ENCODE peak calls at places on chromosomes 3 and 15, in six cellular contexts. W is ovary, Z is lower leg skin, S is upper lobe of left lung, L is NB4, F is heart left ventricle. K is an unnamed sample.

GRCh38 chr15:71294636-71295241 is 179.5 kb downstream of the THSD4 start:
- DNase-seq in W (no peak), L (no peak), F (no peak), Z (no peak), S (no peak), K (no peak)

GRCh38 chr15:66655997-66656396 is 46.0 kb upstream of the SMAD6 start:
- DNase-seq in Z (no peak), F (no peak), S (no peak), W (no peak), L (no peak), K (no peak)

GRCh38 chr15:100712226-100712625 is 109.8 kb downstream of the ASB7 start:
- DNase-seq in Z (no peak), W (peak), S (no peak), L (no peak), F (peak), K (no peak)

GRCh38 chr15:60006808-60007346 is 2.8 kb downstream of the FOXB1 start:
- DNase-seq in L (no peak), F (no peak), Z (no peak), S (no peak), W (no peak), K (no peak)

GRCh38 chr3:107841864-107842263 is 249.0 kb downstream of the CD47 start:
- DNase-seq in S (no peak), Z (no peak), F (no peak), W (no peak), L (no peak), K (no peak)

GRCh38 chr3:87350367-87351199 is 74.2 kb upstream of the POU1F1 start:
- DNase-seq in F (no peak), L (peak), W (no peak), S (no peak), Z (no peak), K (peak)

GRCh38 chr3:30294241-30294667 is 312.1 kb upstream of the TGFBR2 start:
- DNase-seq in W (no peak), F (no peak), Z (no peak), L (no peak), S (no peak), K (no peak)

GRCh38 chr3:44865272-44866005 is 3.7 kb downstream of the TMEM42 start:
- DNase-seq in F (no peak), Z (no peak), W (no peak), S (no peak), L (no peak), K (no peak)

GRCh38 chr15:90300988-90301715 is 35.7 kb downstream of the NGRN start:
- DNase-seq in L (peak), F (peak), W (peak), S (peak), Z (no peak), K (peak)

GRCh38 chr15:68298882-68299381 is 21.4 kb downstream of the FEM1B start:
- DNase-seq in W (no peak), Z (peak), L (peak), F (no peak), S (no peak), K (peak)

GRCh38 chr3:117979466-117979865 is 1055.2 kb downstream of the IGSF11 start:
- DNase-seq in W (no peak), L (no peak), Z (no peak), F (no peak), S (no peak), K (no peak)

DNA sequence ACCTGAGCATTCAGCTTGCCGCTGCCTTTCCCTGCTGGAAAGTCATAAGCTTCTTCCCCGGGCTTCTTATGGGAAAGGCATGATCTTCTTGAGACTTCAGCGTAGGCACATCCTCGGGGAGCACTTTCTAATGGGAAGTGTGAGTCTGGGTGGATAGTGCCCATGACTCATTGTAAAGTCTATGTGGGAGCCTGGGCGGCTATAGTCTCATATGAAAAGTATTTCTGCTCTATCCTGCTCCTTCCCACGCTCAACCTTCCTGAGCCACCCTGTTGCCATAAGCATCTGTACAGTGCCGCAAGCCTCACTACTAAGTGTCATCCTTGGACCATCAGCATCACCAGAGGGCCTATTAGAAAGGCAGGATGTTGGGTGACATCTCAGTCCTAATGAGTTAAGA is 309.9 kb upstream of the THBS1 start:
- DNase-seq in S (no peak), W (no peak), F (no peak), Z (no peak), L (no peak), K (no peak)
- TF ChIP-seq POLR2A in S (no peak), W (no peak), F (no peak), Z (no peak), L (no peak), K (no peak)

DNA sequence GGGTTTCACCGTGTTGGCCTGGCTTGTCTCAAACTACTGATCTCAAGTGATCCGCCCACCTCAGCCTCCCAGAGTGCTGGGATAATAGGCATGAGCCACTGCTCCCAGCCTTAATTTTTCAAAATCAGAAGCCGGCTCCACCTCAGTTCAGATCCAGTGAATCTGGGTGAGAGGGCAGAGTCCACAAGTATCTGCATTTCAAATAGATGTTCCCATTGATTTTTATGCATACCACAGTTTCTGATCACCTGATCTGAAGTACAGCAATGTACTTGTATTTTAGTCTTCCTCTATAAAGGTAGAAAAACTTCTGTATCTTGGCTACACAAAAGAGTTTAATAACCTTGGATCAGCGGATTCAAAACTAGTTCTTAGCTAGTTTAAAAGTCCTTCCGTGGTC is 4.2 kb upstream of the EIF4A2 start:
- DNase-seq in F (no peak), L (no peak), S (no peak), W (no peak), Z (no peak), K (no peak)
- TF ChIP-seq POLR2A in F (no peak), L (no peak), S (no peak), W (no peak), Z (no peak), K (no peak)

DNA sequence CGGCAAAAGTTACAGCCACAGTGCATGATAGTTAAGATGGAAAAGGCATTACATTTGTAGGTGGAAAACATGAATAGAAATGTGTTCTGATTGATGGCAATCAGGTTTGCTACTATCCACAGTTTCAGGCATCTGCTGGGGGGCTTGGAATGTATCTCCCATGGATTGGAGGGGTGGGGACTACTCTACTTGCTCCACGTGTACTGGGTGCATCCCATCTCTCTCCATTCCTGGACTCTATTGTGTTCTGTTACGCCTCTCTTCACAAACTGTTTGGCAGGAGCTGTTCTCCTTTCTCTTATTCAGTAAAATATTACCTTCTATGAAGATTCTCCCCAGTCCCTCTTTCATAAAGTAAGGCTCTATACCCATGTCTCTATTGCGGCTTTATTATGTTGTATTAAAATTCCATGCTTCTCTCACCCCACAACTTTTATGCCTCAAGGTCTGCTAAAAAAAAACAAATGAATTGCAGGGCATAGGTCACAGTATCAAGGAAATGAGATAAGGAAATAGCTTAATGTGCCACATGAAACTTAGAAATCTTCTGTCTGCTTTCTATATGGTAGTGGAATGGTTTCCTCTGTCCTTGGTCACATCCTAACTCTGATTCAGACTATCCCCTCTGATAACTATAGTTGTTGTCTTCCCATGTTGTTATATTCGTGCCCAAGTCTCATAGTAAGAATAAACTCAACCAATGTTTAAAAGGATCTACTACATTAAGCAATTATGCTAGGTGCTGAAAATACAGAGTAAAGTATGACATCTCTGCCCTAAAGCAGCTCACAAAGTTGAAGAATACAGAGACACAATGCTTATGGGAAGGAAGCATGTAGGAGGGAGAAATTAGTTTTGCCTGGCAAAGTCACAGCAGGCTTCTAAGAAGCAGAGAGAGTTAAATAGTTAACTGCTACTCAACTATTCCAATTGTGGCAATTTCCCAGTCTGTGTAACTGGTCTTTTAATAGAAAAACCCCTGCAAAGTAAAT is 43.1 kb downstream of the LRRFIP2 start:
- DNase-seq in L (no peak), S (no peak), Z (no peak), F (no peak), W (no peak), K (no peak)
- TF ChIP-seq POLR2A in L (no peak), S (no peak), Z (no peak), F (no peak), W (no peak), K (no peak)

DNA sequence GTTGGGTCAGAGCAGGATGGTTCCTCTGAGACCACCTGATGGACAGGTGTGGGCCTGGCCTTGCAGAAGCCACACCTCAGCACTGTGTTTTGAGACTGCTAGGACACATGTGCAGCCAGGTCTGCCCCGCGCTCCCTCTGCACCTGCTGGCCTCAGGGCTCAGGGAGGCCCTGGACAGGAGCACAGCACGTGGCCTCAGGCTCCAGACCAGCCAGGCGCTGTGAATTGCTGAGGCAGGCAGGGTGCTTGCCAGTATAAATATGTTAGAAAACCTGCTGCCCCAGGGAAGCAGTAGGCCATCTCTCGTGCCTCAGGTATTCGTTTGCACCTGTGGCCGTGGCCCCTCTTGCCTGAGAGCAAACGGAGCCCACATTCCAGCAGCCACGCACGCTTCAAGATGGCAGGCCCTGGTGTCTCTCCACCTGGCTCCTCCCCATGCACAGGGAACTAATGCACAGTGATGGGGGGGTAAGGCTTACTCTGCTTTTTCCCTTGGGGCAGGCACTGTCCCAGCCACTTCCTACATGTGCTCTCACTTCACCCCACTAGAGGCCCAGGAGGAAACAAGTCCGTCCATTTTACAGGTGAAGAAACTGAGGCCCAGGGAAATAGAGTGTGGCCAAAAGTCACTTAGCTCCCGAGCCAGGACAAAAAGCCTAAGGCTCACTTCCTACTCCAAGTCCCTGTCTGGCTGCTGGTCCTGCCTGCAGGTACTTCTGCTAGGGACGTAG is 20.4 kb downstream of the SEC61A1 start:
- DNase-seq in S (no peak), W (no peak), L (no peak), F (no peak), Z (no peak), K (no peak)
- TF ChIP-seq POLR2A in S (no peak), W (no peak), L (no peak), F (no peak), Z (no peak), K (no peak)